ENCODE peak calls at places on chromosomes 5 and 9, in ten cellular contexts. W, Q, A, X, G, D, S, B, M and K are unnamed samples.

GRCh38 chr5:158746979-158747378 is 352.7 kb downstream of the EBF1 start:
- DNase-seq in W (no peak), Q (no peak), A (no peak), X (no peak), G (no peak), D (no peak), S (no peak), B (no peak), M (no peak), K (no peak)

GRCh38 chr5:127229185-127229889 is 61.3 kb upstream of the MEGF10 start:
- DNase-seq in W (peak; percentile 69), Q (no peak), A (no peak), X (peak; percentile 25), G (peak; percentile 50), D (peak; percentile 2), S (peak; percentile 8), B (peak; percentile 29), M (no peak), K (no peak)

GRCh38 chr9:37676411-37676830 is 25.7 kb downstream of the FRMPD1 start:
- DNase-seq in W (no peak), Q (no peak), A (no peak), X (no peak), G (peak; percentile 83), D (no peak), S (no peak), B (peak; percentile 64), M (no peak), K (no peak)

GRCh38 chr5:9813305-9813704 is 183.2 kb upstream of the TAS2R1 start:
- DNase-seq in W (no peak), Q (no peak), A (no peak), X (no peak), G (no peak), D (no peak), S (no peak), B (no peak), M (no peak), K (no peak)

GRCh38 chr5:77852514-77853352 is 76.6 kb upstream of the TBCA start:
- DNase-seq in W (no peak), Q (no peak), A (peak; percentile 80), X (peak; percentile 62), G (peak; percentile 49), D (no peak), S (no peak), B (peak; percentile 77), M (peak; percentile 70), K (no peak)

GRCh38 chr9:129402931-129403742 is 217.8 kb downstream of the C9orf50 start:
- DNase-seq in W (no peak), Q (no peak), A (no peak), X (no peak), G (no peak), D (no peak), S (no peak), B (no peak), M (no peak), K (no peak)

GRCh38 chr9:132943677-132944293 is 631 bp downstream of the TSC1 start:
- DNase-seq in W (no peak), Q (no peak), A (no peak), X (no peak), G (no peak), D (no peak), S (no peak), B (no peak), M (no peak), K (no peak)

GRCh38 chr9:98709968-98710965 is 1.5 kb upstream of the GABBR2 start:
- DNase-seq in W (no peak), Q (no peak), A (peak; percentile 32), X (peak; percentile 26), G (no peak), D (no peak), S (no peak), B (no peak), M (peak; percentile 18), K (peak; percentile 35)

GRCh38 chr5:88142801-88143692 is 125.6 kb downstream of the TMEM161B start:
- DNase-seq in W (peak; percentile 76), Q (no peak), A (no peak), X (no peak), G (no peak), D (no peak), S (no peak), B (peak; percentile 69), M (no peak), K (no peak)

GRCh38 chr9:99075246-99075912 is 29.5 kb upstream of the TGFBR1 start:
- DNase-seq in W (no peak), Q (no peak), A (peak; percentile 37), X (no peak), G (no peak), D (no peak), S (no peak), B (no peak), M (peak; percentile 53), K (no peak)

GRCh38 chr9:133716564-133717112 is 21.5 kb downstream of the SARDH start:
- DNase-seq in W (peak; percentile 51), Q (no peak), A (no peak), X (no peak), G (no peak), D (no peak), S (no peak), B (no peak), M (no peak), K (no peak)

GRCh38 chr9:127447416-127448111 is 3.6 kb downstream of the RPL12 start:
- DNase-seq in W (no peak), Q (no peak), A (peak; percentile 28), X (no peak), G (no peak), D (no peak), S (no peak), B (no peak), M (no peak), K (no peak)

GRCh38 chr9:118896356-118897000 is 472.8 kb downstream of the BRINP1 start:
- DNase-seq in W (no peak), Q (no peak), A (no peak), X (no peak), G (peak; percentile 4), D (no peak), S (no peak), B (no peak), M (no peak), K (no peak)

GRCh38 chr9:107154766-107155165 is 128.3 kb upstream of the RAD23B start:
- DNase-seq in W (no peak), Q (no peak), A (no peak), X (no peak), G (no peak), D (no peak), S (no peak), B (no peak), M (no peak), K (no peak)

GRCh38 chr9:135951889-135952663 is 9.1 kb downstream of the UBAC1 start:
- DNase-seq in W (no peak), Q (no peak), A (peak; percentile 93), X (no peak), G (no peak), D (no peak), S (no peak), B (no peak), M (peak; percentile 79), K (no peak)

GRCh38 chr5:138668451-138668850 is 84.8 kb upstream of the CTNNA1 start:
- DNase-seq in W (no peak), Q (no peak), A (peak; percentile 12), X (peak; percentile 77), G (no peak), D (no peak), S (no peak), B (no peak), M (no peak), K (no peak)

GRCh38 chr5:52876456-52876855 is 88.7 kb downstream of the ITGA1 start:
- DNase-seq in W (no peak), Q (no peak), A (no peak), X (no peak), G (no peak), D (no peak), S (no peak), B (no peak), M (no peak), K (no peak)

GRCh38 chr9:20593551-20593950 is 28.7 kb downstream of the MLLT3 start:
- DNase-seq in W (no peak), Q (no peak), A (peak; percentile 64), X (no peak), G (no peak), D (no peak), S (no peak), B (no peak), M (no peak), K (no peak)

GRCh38 chr9:133054966-133055365 is 6.8 kb upstream of the CEL start:
- DNase-seq in W (no peak), Q (no peak), A (no peak), X (peak; percentile 82), G (no peak), D (no peak), S (no peak), B (no peak), M (no peak), K (no peak)

GRCh38 chr5:56516936-56517521 is 283.9 kb upstream of the ANKRD55 start:
- DNase-seq in W (no peak), Q (no peak), A (no peak), X (peak; percentile 35), G (no peak), D (no peak), S (no peak), B (no peak), M (no peak), K (no peak)

GRCh38 chr5:151740336-151740942 is 18.0 kb downstream of the ATOX1 start:
- DNase-seq in W (peak; percentile 84), Q (peak; percentile 54), A (peak; percentile 93), X (peak; percentile 70), G (peak; percentile 25), D (no peak), S (peak; percentile 21), B (peak; percentile 65), M (peak; percentile 78), K (peak; percentile 55)

GRCh38 chr9:110148868-110149267 is 59.1 kb downstream of the C9orf152 start:
- DNase-seq in W (no peak), Q (no peak), A (no peak), X (no peak), G (no peak), D (no peak), S (no peak), B (no peak), M (no peak), K (no peak)

GRCh38 chr5:151384106-151384505 is 36.7 kb upstream of the SLC36A2 start:
- DNase-seq in W (no peak), Q (no peak), A (peak; percentile 24), X (no peak), G (no peak), D (no peak), S (no peak), B (no peak), M (no peak), K (no peak)

GRCh38 chr5:74326571-74327338 is 313.8 kb downstream of the ENC1 start:
- DNase-seq in W (no peak), Q (peak; percentile 56), A (peak; percentile 98), X (no peak), G (peak; percentile 14), D (no peak), S (peak; percentile 16), B (no peak), M (peak; percentile 81), K (no peak)

GRCh38 chr5:135126688-135127603 is 92.9 kb upstream of the PITX1 start:
- DNase-seq in W (no peak), Q (no peak), A (no peak), X (no peak), G (no peak), D (no peak), S (no peak), B (no peak), M (no peak), K (no peak)

GRCh38 chr9:111034146-111034545 is 4.1 kb downstream of the LPAR1 start:
- DNase-seq in W (no peak), Q (no peak), A (no peak), X (no peak), G (no peak), D (no peak), S (no peak), B (no peak), M (no peak), K (no peak)

GRCh38 chr9:16871358-16872151 is 1.1 kb upstream of the BNC2 start:
- DNase-seq in W (peak; percentile 81), Q (no peak), A (peak; percentile 70), X (peak; percentile 42), G (no peak), D (no peak), S (no peak), B (peak; percentile 17), M (no peak), K (no peak)

GRCh38 chr9:131739988-131740648 is at the start of gene RAPGEF1:
- DNase-seq in W (peak; percentile 82), Q (no peak), A (no peak), X (peak; percentile 63), G (no peak), D (peak; percentile 83), S (peak; percentile 77), B (peak; percentile 56), M (peak; percentile 43), K (peak; percentile 33)